ENCODE peak calls at places on chromosomes 2 and 18, in nine cellular contexts. E is tibial nerve; M is neural progenitor cell; F is ovary; V is CD8-positive, alpha-beta T cell; P is endothelial cell of umbilical vein; D is mammary epithelial cell; Y is heart left ventricle; J is GM23248. H is an unnamed sample. For H3K4me1, the result is how much of the 10 kb centered on the place peaks cover.

GRCh38 chr2:102149644-102150455 is 7.3 kb downstream of the IL1R1 start:
- DNase-seq in P (peak), D (no peak), E (no peak), J (no peak), F (no peak), V (no peak), M (no peak), Y (no peak), H (no peak)

GRCh38 chr2:236998250-236998649 is 87.4 kb upstream of the COPS8 start:
- DNase-seq in Y (no peak), F (no peak), D (no peak), P (peak), M (no peak), V (no peak), E (no peak), J (peak), H (no peak)

GRCh38 chr18:21264651-21265050 is 22.6 kb downstream of the GREB1L start:
- DNase-seq in M (peak), E (no peak), V (no peak), P (peak), F (peak), Y (no peak), D (peak), J (peak), H (no peak)

GRCh38 chr2:109401370-109401769 is 212.4 kb downstream of the SEPTIN10 start:
- DNase-seq in F (no peak), P (no peak), J (no peak), Y (no peak), E (no peak), V (no peak), M (no peak), D (no peak), H (no peak)

GRCh38 chr2:85131116-85131515 is 2.1 kb upstream of the TCF7L1 start:
- DNase-seq in E (no peak), P (peak), Y (no peak), M (peak), V (no peak), J (peak), D (no peak), F (no peak), H (no peak)

GRCh38 chr2:25332571-25332970 is 9.2 kb downstream of the DNMT3A start:
- DNase-seq in J (no peak), M (no peak), V (no peak), P (no peak), F (no peak), E (no peak), Y (peak), D (no peak), H (no peak)

GRCh38 chr2:192558637-192559036 is 363.9 kb upstream of the TMEFF2 start:
- DNase-seq in P (no peak), F (no peak), V (no peak), Y (no peak), M (no peak), E (no peak), J (no peak), D (no peak), H (no peak)

GRCh38 chr2:175404839-175405238 is 223.3 kb upstream of the ATP5MC3 start:
- DNase-seq in J (no peak), P (no peak), Y (no peak), F (no peak), D (no peak), M (no peak), V (no peak), E (no peak), H (no peak)

GRCh38 chr2:88903744-88904353 is 212.4 kb downstream of the RPIA start:
- DNase-seq in E (peak), J (peak), V (no peak), D (peak), Y (no peak), F (no peak), M (no peak), P (peak), H (peak)

GRCh38 chr2:28539095-28539494 is 43.2 kb downstream of the PLB1 start:
- DNase-seq in J (no peak), Y (no peak), E (no peak), M (no peak), F (no peak), V (no peak), P (peak), D (no peak), H (no peak)

GRCh38 chr18:227902-228301 is 39.9 kb downstream of the THOC1 start:
- DNase-seq in M (no peak), V (no peak), E (no peak), F (no peak), D (no peak), J (no peak), P (no peak), Y (no peak), H (no peak)

GRCh38 chr2:88067189-88067588 is 436 bp upstream of the SMYD1 start:
- DNase-seq in F (no peak), M (no peak), Y (peak), J (no peak), D (no peak), P (no peak), V (no peak), E (no peak), H (no peak)

GRCh38 chr2:101113441-101114267 is 37.5 kb downstream of the TBC1D8 start:
- DNase-seq in E (no peak), D (peak), J (peak), M (no peak), Y (no peak), F (no peak), V (no peak), P (no peak), H (peak)

GRCh38 chr2:240419723-240420122 is 15.7 kb upstream of the GPC1 start:
- DNase-seq in J (no peak), F (no peak), D (no peak), E (no peak), Y (no peak), M (no peak), V (no peak), P (no peak), H (no peak)

GRCh38 chr2:86020984-86021383 is 84.7 kb downstream of the POLR1A start:
- DNase-seq in V (no peak), F (no peak), E (no peak), D (no peak), M (no peak), J (peak), P (peak), Y (no peak), H (no peak)

GRCh38 chr2:111711270-111711669 is 172.7 kb downstream of the ANAPC1 start:
- DNase-seq in E (no peak), Y (no peak), M (no peak), J (no peak), D (no peak), V (no peak), P (no peak), F (no peak), H (no peak)

DNA sequence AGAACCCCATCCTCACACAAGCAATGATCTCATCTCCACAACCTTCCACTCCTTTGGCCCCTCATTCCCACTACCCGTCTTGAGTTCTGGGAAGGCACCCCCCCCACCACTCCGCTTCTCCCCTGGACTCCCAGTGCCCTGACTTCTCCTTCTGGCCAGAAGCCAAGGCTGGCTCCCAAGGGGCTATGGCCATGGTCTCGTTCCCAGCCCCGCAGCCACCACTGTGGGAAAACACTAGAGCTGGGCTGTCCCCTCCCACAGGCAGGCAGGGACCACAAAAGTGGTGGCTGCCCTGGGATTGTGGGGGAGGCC is 1.5 kb upstream of the ANKRD39 start:
- DNase-seq in E (peak), P (no peak), J (no peak), M (no peak), D (no peak), F (peak), V (no peak), Y (peak), H (no peak)
- H3K4me1 ChIP-seq in E (under half), P (under half), J (under half), M (under half), D (under half), F (under half), V (under half), Y (under half), H (under half)

GRCh38 chr18:51037230-51037629 is 7.2 kb downstream of the SMAD4 start:
- DNase-seq in D (no peak), Y (no peak), P (no peak), M (no peak), J (no peak), V (no peak), E (no peak), F (no peak), H (no peak)

GRCh38 chr18:51044928-51045587 is 15.0 kb downstream of the SMAD4 start:
- DNase-seq in P (no peak), V (no peak), E (no peak), D (no peak), J (peak), M (peak), Y (no peak), F (no peak), H (no peak)

GRCh38 chr18:51038110-51038509 is 8.1 kb downstream of the SMAD4 start:
- DNase-seq in E (peak), Y (no peak), M (no peak), F (no peak), D (no peak), P (no peak), V (no peak), J (no peak), H (no peak)

GRCh38 chr18:51041677-51042076 is 11.7 kb downstream of the SMAD4 start:
- DNase-seq in Y (no peak), D (no peak), E (no peak), P (no peak), J (no peak), V (no peak), F (no peak), M (no peak), H (no peak)

GRCh38 chr18:51039138-51040112 is 9.4 kb downstream of the SMAD4 start:
- DNase-seq in D (peak), F (no peak), E (no peak), P (no peak), J (peak), V (no peak), Y (no peak), M (no peak), H (no peak)
- H3K4me1 ChIP-seq in D (under half), F (under half), E (under half), P (under half), J (under half), V (half or more), Y (under half), M (under half), H (under half)

DNA sequence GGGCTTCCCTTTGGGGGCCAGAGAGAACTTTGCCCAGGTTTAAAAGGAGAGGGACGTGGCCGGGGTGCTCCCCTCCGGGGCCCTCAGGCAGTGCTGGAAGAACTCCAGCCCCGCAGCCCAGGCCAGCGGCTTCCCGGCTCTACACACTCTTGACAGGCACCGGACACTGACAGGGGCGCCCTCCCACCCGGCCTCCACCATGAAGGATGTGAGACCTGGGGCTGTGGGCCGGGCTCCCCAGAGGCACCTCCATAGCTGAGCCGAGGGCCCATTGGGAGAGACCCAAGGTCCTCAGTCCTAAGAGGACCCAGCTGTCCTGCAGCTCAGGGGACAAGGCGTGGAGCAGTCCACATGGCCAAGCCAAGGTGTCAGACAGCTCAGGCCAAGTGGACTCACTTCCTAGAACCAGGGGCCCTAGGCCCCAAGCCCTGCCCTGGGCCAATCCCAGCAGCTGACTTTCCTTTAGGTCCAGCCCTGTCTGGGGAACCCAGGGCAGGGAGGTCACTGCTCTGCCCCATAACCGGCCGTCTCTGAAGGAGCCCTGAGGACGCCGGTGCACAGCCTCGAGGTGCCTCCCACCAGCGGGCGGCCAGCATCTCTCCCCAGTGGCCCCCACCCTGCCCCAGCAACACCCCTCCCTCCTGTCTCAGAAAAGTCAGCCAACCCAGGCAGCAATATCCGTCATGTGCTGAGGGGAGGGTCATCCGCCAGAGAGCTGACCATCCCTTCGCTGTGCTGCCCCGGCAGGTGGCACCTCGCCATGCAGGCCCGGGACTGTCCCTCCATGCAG is 51.8 kb downstream of the BIN1 start:
- DNase-seq in Y (peak), M (no peak), V (no peak), E (no peak), P (no peak), F (no peak), J (no peak), D (no peak), H (no peak)
- H3K4me1 ChIP-seq in Y (under half), M (under half), V (under half), E (under half), P (under half), F (under half), J (under half), D (under half), H (under half)

GRCh38 chr2:176772816-176773215 is 439.8 kb upstream of the HNRNPA3 start:
- DNase-seq in F (no peak), M (no peak), J (no peak), P (no peak), Y (no peak), D (no peak), V (no peak), E (no peak), H (no peak)
- H3K4me1 ChIP-seq in F (under half), M (under half), J (under half), P (under half), Y (under half), D (under half), V (under half), E (under half), H (under half)

DNA sequence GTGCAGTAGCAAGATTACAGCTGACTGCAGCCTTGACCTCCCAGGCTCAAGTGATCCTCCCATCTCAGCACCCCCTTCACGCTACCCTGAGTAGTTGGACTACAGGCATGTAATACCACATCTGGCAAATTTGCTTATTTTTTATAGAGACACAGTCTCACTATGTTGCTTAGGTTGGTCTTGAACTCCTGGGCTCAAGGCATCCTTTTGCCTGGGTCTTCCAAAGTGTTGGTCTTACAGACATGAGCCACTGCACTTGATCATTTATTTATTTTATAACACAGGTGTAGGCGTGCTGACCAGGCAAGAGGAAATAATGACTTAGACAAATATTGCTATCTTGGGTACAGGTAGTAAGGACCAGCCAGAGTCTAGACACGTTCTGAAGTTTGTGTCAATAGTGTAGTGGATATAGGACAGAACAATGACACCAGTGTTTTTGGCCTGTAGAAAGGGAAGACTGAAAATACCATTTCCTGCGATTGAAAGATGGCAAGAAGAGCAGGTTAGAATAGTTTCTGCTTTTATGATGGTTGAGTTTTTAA is 71.0 kb upstream of the THUMPD2 start:
- DNase-seq in J (no peak), Y (no peak), F (no peak), P (no peak), E (no peak), V (no peak), M (no peak), D (no peak), H (no peak)
- H3K4me1 ChIP-seq in J (under half), Y (under half), F (under half), P (under half), E (under half), V (under half), M (under half), D (under half), H (under half)

DNA sequence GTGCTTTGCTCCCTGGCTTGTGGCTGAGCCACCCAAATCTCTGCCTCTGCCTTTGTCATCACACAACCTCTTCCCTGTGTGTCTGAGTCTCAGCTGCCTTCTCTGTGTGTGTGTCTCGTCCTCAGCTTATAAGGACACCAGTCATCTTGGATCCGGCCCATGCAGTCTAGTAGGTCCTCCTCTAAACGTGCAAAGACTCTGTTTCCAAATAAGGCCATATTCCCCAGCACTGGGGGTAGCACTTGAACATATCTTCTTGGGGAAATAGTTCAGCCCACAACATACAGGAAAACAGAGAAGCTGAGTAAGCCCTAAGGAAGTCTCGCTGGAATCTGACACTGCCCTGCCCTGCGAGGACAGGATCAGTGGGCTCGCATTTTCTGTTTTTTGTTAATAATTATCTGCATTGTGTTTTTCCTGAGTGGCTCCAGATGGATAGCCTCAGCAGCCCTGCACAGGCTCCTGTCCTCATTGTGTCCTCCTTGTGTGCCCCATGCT is 42.1 kb downstream of the MTCL1 start:
- DNase-seq in Y (no peak), P (peak), E (no peak), J (peak), D (no peak), M (no peak), F (no peak), V (no peak), H (peak)
- H3K4me1 ChIP-seq in Y (under half), P (half or more), E (under half), J (half or more), D (under half), M (under half), F (under half), V (under half), H (under half)

GRCh38 chr18:43780782-43781340 is 503.6 kb upstream of the SYT4 start:
- DNase-seq in P (no peak), F (no peak), M (no peak), J (peak), E (no peak), V (no peak), D (peak), Y (no peak), H (peak)
- H3K4me1 ChIP-seq in P (under half), F (under half), M (under half), J (under half), E (under half), V (under half), D (under half), Y (under half), H (under half)

GRCh38 chr2:202769201-202769600 is 102.4 kb downstream of the ICA1L start:
- DNase-seq in M (no peak), P (no peak), Y (no peak), J (no peak), D (no peak), F (no peak), V (no peak), E (no peak), H (no peak)
- H3K4me1 ChIP-seq in M (under half), P (under half), Y (under half), J (under half), D (under half), F (under half), V (half or more), E (under half), H (under half)